ENCODE peak calls at places on chromosomes 1 and 21, in nine cellular contexts. A is CD8-positive, alpha-beta T cell; N is effector memory CD4-positive, alpha-beta T cell; W is testis; X is ovary; H is lower lobe of right lung; B is mucosa of descending colon; P is HAP-1; O is PC-3. C is an unnamed sample. For H3K9me3, the result is how much of the 10 kb centered on the place peaks cover.

GRCh38 chr1:185155600-185156320 is 993 bp downstream of the TRMT1L start:
- DNase-seq in N (no peak), O (peak), P (no peak), H (no peak), W (no peak), X (no peak), A (no peak), B (no peak), C (no peak)

GRCh38 chr1:53878492-53879105 is 11.0 kb downstream of the YIPF1 start:
- DNase-seq in H (no peak), O (peak), X (no peak), P (no peak), A (no peak), B (no peak), N (no peak), W (no peak), C (no peak)

GRCh38 chr1:190475394-190476250 is 2.0 kb downstream of the BRINP3 start:
- DNase-seq in N (no peak), A (no peak), H (peak), W (no peak), P (peak), O (no peak), X (no peak), B (peak), C (no peak)

GRCh38 chr1:50704126-50704525 is 255.9 kb downstream of the FAF1 start:
- DNase-seq in B (no peak), X (no peak), P (peak), W (no peak), O (peak), A (no peak), H (no peak), N (no peak), C (no peak)

GRCh38 chr1:39088658-39089057 is 62.5 kb downstream of the NDUFS5 start:
- DNase-seq in W (no peak), X (no peak), P (no peak), N (no peak), A (no peak), B (no peak), H (no peak), O (no peak), C (no peak)

GRCh38 chr1:197806718-197807117 is 31.4 kb upstream of the DENND1B start:
- DNase-seq in P (no peak), N (no peak), W (no peak), O (no peak), B (no peak), H (no peak), X (no peak), A (no peak), C (no peak)

GRCh38 chr1:54460346-54460745 is 54.2 kb upstream of the SSBP3 start:
- DNase-seq in B (no peak), O (no peak), P (no peak), W (no peak), N (peak), A (peak), H (no peak), X (no peak), C (peak)

GRCh38 chr21:32717851-32718316 is 9.9 kb downstream of the SYNJ1 start:
- DNase-seq in W (no peak), B (no peak), N (no peak), X (no peak), H (no peak), O (no peak), A (no peak), P (no peak), C (no peak)

GRCh38 chr21:31110430-31110829 is 72.2 kb upstream of the KRTAP19-8 start:
- DNase-seq in X (no peak), P (no peak), H (no peak), B (no peak), A (no peak), W (no peak), O (no peak), N (no peak), C (no peak)

GRCh38 chr1:18132707-18133066 is 25.1 kb downstream of the IGSF21 start:
- DNase-seq in B (no peak), H (no peak), X (no peak), P (no peak), O (no peak), N (no peak), A (no peak), W (no peak), C (no peak)

GRCh38 chr1:246365708-246366107 is 141.4 kb downstream of the SMYD3 start:
- DNase-seq in N (no peak), X (no peak), H (no peak), P (no peak), O (no peak), B (no peak), W (no peak), A (no peak), C (no peak)

GRCh38 chr1:235708390-235708962 is 58.9 kb upstream of the GNG4 start:
- DNase-seq in B (no peak), O (peak), P (no peak), A (no peak), W (no peak), H (no peak), X (no peak), N (no peak), C (no peak)

GRCh38 chr1:28155628-28156027 is 20.9 kb downstream of the PTAFR start:
- DNase-seq in N (no peak), X (no peak), W (no peak), P (no peak), H (no peak), A (no peak), B (no peak), O (no peak), C (no peak)

GRCh38 chr21:45574691-45575090 is 32.5 kb upstream of the SLC19A1 start:
- DNase-seq in X (peak), H (peak), P (no peak), O (no peak), N (no peak), W (no peak), A (no peak), B (no peak), C (no peak)

GRCh38 chr1:112954945-112955677 is 885 bp downstream of the SLC16A1 start:
- DNase-seq in X (peak), W (peak), O (peak), P (peak), N (peak), H (peak), A (peak), B (peak), C (peak)

GRCh38 chr1:47023268-47024137 is at the start of gene CYP4X1:
- DNase-seq in A (no peak), H (peak), W (peak), P (no peak), O (no peak), N (no peak), B (peak), X (no peak), C (no peak)

GRCh38 chr1:183287191-183287675 is 101.2 kb downstream of the LAMC2 start:
- DNase-seq in O (no peak), W (peak), A (no peak), P (no peak), H (no peak), X (peak), N (no peak), B (no peak), C (no peak)

GRCh38 chr1:55848906-55849305 is 633.7 kb upstream of the USP24 start:
- DNase-seq in H (no peak), X (no peak), A (no peak), N (no peak), W (no peak), P (no peak), O (peak), B (no peak), C (no peak)

GRCh38 chr1:84347547-84348239 is 46.2 kb downstream of the SAMD13 start:
- DNase-seq in X (no peak), N (no peak), P (no peak), H (no peak), W (no peak), O (no peak), A (no peak), B (no peak), C (no peak)

GRCh38 chr1:24763671-24764070 is 18.4 kb downstream of the CLIC4 start:
- DNase-seq in W (no peak), H (no peak), P (no peak), O (no peak), A (no peak), B (no peak), X (no peak), N (no peak), C (no peak)

GRCh38 chr1:2962541-2962940 is 58.7 kb upstream of the ACTRT2 start:
- DNase-seq in B (no peak), O (no peak), A (no peak), X (no peak), P (no peak), W (no peak), N (no peak), H (peak), C (no peak)
- H3K9me3 ChIP-seq in B (under half), O (under half), A (under half), X (under half), P (under half), W (under half), N (under half), H (under half), C (under half)

GRCh38 chr1:94434339-94435092 is 16.3 kb downstream of the ABCD3 start:
- DNase-seq in P (no peak), O (no peak), N (no peak), B (no peak), W (no peak), H (no peak), A (no peak), X (no peak), C (no peak)
- H3K9me3 ChIP-seq in P (under half), O (under half), N (under half), B (under half), W (under half), H (under half), A (under half), X (under half), C (under half)

GRCh38 chr21:36691539-36692124 is 7.3 kb upstream of the SIM2 start:
- DNase-seq in O (no peak), A (no peak), W (no peak), B (no peak), N (no peak), X (no peak), H (no peak), P (no peak), C (no peak)
- H3K9me3 ChIP-seq in O (under half), A (under half), W (under half), B (under half), N (under half), X (under half), H (under half), P (under half), C (under half)

GRCh38 chr1:212774584-212774983 is 17.0 kb downstream of the NSL1 start:
- DNase-seq in W (no peak), O (peak), H (no peak), X (no peak), A (no peak), P (no peak), B (no peak), N (no peak), C (no peak)

GRCh38 chr1:212773011-212773410 is 18.6 kb downstream of the NSL1 start:
- DNase-seq in A (no peak), X (no peak), B (no peak), W (no peak), P (no peak), O (no peak), H (no peak), N (no peak), C (no peak)

GRCh38 chr1:212775241-212775640 is 16.3 kb downstream of the NSL1 start:
- DNase-seq in B (no peak), O (no peak), H (no peak), N (no peak), P (no peak), X (no peak), A (no peak), W (no peak), C (no peak)

GRCh38 chr1:212771341-212771740 is 20.2 kb downstream of the NSL1 start:
- DNase-seq in A (no peak), N (no peak), P (no peak), B (no peak), O (no peak), W (no peak), X (no peak), H (no peak), C (no peak)

GRCh38 chr1:212769372-212770167 is 22.0 kb downstream of the NSL1 start:
- DNase-seq in P (no peak), X (no peak), N (no peak), O (no peak), H (no peak), W (no peak), A (no peak), B (no peak), C (no peak)
- H3K9me3 ChIP-seq in P (under half), X (under half), N (under half), O (under half), H (under half), W (under half), A (under half), B (under half), C (under half)

GRCh38 chr1:248055261-248055660 is 8.6 kb downstream of the OR2L3 start:
- DNase-seq in W (no peak), A (no peak), H (no peak), X (no peak), P (no peak), N (no peak), O (peak), B (no peak), C (no peak)
- H3K9me3 ChIP-seq in W (under half), A (under half), H (under half), X (under half), P (under half), N (under half), O (under half), B (under half), C (under half)